ENCODE peak calls at places on chromosomes 4 and X, in five cellular contexts. Q is NCI-H69; W is H9; T is choroid plexus epithelial cell; X is activated CD4-positive, alpha-beta T cell treated with anti-CD3 and anti-CD28 coated beads, Interleukin-2, amount 50 U/mL, for 1 hour. A is an unnamed sample.

GRCh38 chr4:158949094-158949493 is 153.8 kb upstream of the RAPGEF2 start:
- DNase-seq in Q (no peak), W (no peak), T (peak), X (no peak), A (no peak)

GRCh38 chrX:20547649-20548051 is 280.9 kb upstream of the RPS6KA3 start:
- DNase-seq in Q (no peak), W (no peak), T (peak), X (no peak), A (no peak)

GRCh38 chrX:20317873-20318272 is 51.2 kb upstream of the RPS6KA3 start:
- DNase-seq in Q (no peak), W (no peak), T (no peak), X (no peak), A (no peak)

GRCh38 chr4:113971706-113972360 is 7.6 kb downstream of the ARSJ start:
- DNase-seq in Q (no peak), W (no peak), T (peak), X (no peak), A (no peak)

GRCh38 chrX:72020788-72021187 is 110.1 kb downstream of the NHSL2 start:
- DNase-seq in Q (no peak), W (no peak), T (no peak), X (no peak), A (no peak)

GRCh38 chr4:76147454-76148141 is 599 bp downstream of the NUP54 start:
- DNase-seq in Q (peak), W (peak), T (peak), X (peak), A (no peak)

GRCh38 chr4:80011636-80012236 is 61.3 kb downstream of the ANTXR2 start:
- DNase-seq in Q (no peak), W (no peak), T (peak), X (no peak), A (no peak)

GRCh38 chrX:134745636-134746378 is 87.5 kb upstream of the PLAC1 start:
- DNase-seq in Q (peak), W (no peak), T (no peak), X (no peak), A (no peak)

GRCh38 chr4:120869511-120870278 is 52.8 kb downstream of the PRDM5 start:
- DNase-seq in Q (peak), W (no peak), T (peak), X (no peak), A (no peak)

GRCh38 chrX:1852082-1852481 is 237.2 kb downstream of the ASMT start:
- DNase-seq in Q (no peak), W (no peak), T (no peak), X (no peak), A (no peak)

GRCh38 chr4:28557755-28558154 is 1697.1 kb downstream of the STIM2 start:
- DNase-seq in Q (no peak), W (no peak), T (peak), X (no peak), A (no peak)

GRCh38 chr4:37157403-37158167 is 87.0 kb upstream of the NWD2 start:
- DNase-seq in Q (peak), W (no peak), T (no peak), X (no peak), A (no peak)

GRCh38 chr4:28388471-28388870 is 1527.8 kb downstream of the STIM2 start:
- DNase-seq in Q (no peak), W (no peak), T (no peak), X (no peak), A (no peak)

GRCh38 chrX:116657071-116657470 is 194.3 kb upstream of the CT83 start:
- DNase-seq in Q (peak), W (no peak), T (no peak), X (no peak), A (no peak)

GRCh38 chr4:17787315-17787714 is 5.9 kb upstream of the FAM184B start:
- DNase-seq in Q (no peak), W (no peak), T (peak), X (no peak), A (no peak)

GRCh38 chrX:111360839-111361238 is 51.2 kb downstream of the DCX start:
- DNase-seq in Q (peak), W (no peak), T (no peak), X (no peak), A (no peak)

GRCh38 chr4:183610033-183610432 is 49.0 kb downstream of the RWDD4 start:
- DNase-seq in Q (no peak), W (no peak), T (peak), X (no peak), A (no peak)

GRCh38 chr4:98970386-98970785 is 25.1 kb upstream of the METAP1 start:
- DNase-seq in Q (no peak), W (no peak), T (peak), X (no peak), A (no peak)

GRCh38 chrX:72297953-72298730 is 7.6 kb downstream of the CITED1 start:
- DNase-seq in Q (peak), W (peak), T (peak), X (no peak), A (no peak)

GRCh38 chr4:16764622-16765021 is 133.8 kb downstream of the LDB2 start:
- DNase-seq in Q (no peak), W (peak), T (peak), X (no peak), A (no peak)

GRCh38 chrX:133921764-133922389 is 63.5 kb downstream of the GPC3 start:
- DNase-seq in Q (peak), W (peak), T (peak), X (peak), A (no peak)

GRCh38 chr4:147056951-147057630 is 111.4 kb upstream of the TTC29 start:
- DNase-seq in Q (no peak), W (no peak), T (peak), X (no peak), A (no peak)

GRCh38 chrX:119067023-119067739 is 5.6 kb upstream of the CT47C1 start:
- DNase-seq in Q (peak), W (peak), T (peak), X (peak), A (no peak)

GRCh38 chrX:24990585-24990984 is 25.2 kb downstream of the ARX start:
- DNase-seq in Q (peak), W (peak), T (peak), X (no peak), A (no peak)

GRCh38 chr4:28948501-28948900 is 1771.7 kb upstream of the PCDH7 start:
- DNase-seq in Q (no peak), W (no peak), T (peak), X (no peak), A (no peak)

GRCh38 chr4:87053802-87054767 is 119.3 kb downstream of the AFF1 start:
- DNase-seq in Q (no peak), W (no peak), T (no peak), X (no peak), A (no peak)

GRCh38 chr4:186159613-186160012 is 31.8 kb upstream of the CYP4V2 start:
- DNase-seq in Q (no peak), W (no peak), T (no peak), X (no peak), A (no peak)

GRCh38 chrX:96474357-96475125 is 210.1 kb upstream of the DIAPH2 start:
- DNase-seq in Q (no peak), W (no peak), T (peak), X (no peak), A (no peak)